ENCODE peak calls at places on chromosomes 7 and 10, in five cellular contexts. D is AG04450, M is upper lobe of right lung, C is transverse colon, E is neuronal stem cell. R is an unnamed sample.

GRCh38 chr7:47730135-47730534 is 148.2 kb upstream of the TNS3 start:
- DNase-seq in C (no peak), D (no peak), E (no peak), M (no peak), R (no peak)

GRCh38 chr10:125823663-125824251 is 411 bp downstream of the BCCIP start:
- DNase-seq in E (no peak), M (no peak), C (no peak), D (no peak), R (no peak)

GRCh38 chr7:133947458-133948044 is 179.6 kb upstream of the LRGUK start:
- DNase-seq in D (no peak), E (no peak), C (no peak), M (no peak), R (no peak)

GRCh38 chr10:128069351-128070051 is 56.7 kb downstream of the MKI67 start:
- DNase-seq in D (peak), C (peak), E (peak), M (peak), R (peak)

GRCh38 chr7:142689439-142690168 is 59.7 kb upstream of the PRSS1 start:
- DNase-seq in D (no peak), M (no peak), C (no peak), E (no peak), R (no peak)

GRCh38 chr10:97196213-97197029 is 10.7 kb upstream of the SLIT1 start:
- DNase-seq in M (peak), E (peak), C (peak), D (peak), R (no peak)

GRCh38 chr7:83096065-83096580 is 66.6 kb downstream of the PCLO start:
- DNase-seq in D (no peak), C (no peak), M (no peak), E (no peak), R (no peak)

GRCh38 chr10:121559321-121559720 is 38.9 kb downstream of the FGFR2 start:
- DNase-seq in C (no peak), D (no peak), E (no peak), M (no peak), R (no peak)

GRCh38 chr7:40300146-40300655 is 165.4 kb downstream of the SUGCT start:
- DNase-seq in E (no peak), D (no peak), C (no peak), M (no peak), R (no peak)

GRCh38 chr7:51227861-51228260 is 88.7 kb downstream of the COBL start:
- DNase-seq in E (no peak), M (no peak), D (no peak), C (no peak), R (peak)

GRCh38 chr10:103933557-103934121 is 15.7 kb upstream of the STN1 start:
- DNase-seq in M (no peak), D (no peak), E (no peak), C (no peak), R (no peak)

GRCh38 chr7:137531671-137532070 is 188.1 kb upstream of the PTN start:
- DNase-seq in M (no peak), E (no peak), D (no peak), C (no peak), R (no peak)

GRCh38 chr10:33098966-33099663 is 141.1 kb upstream of the ITGB1 start:
- DNase-seq in E (no peak), D (no peak), C (no peak), M (no peak), R (no peak)

GRCh38 chr7:142647749-142648148 is 101.5 kb upstream of the PRSS1 start:
- DNase-seq in D (no peak), E (no peak), C (no peak), M (no peak), R (no peak)

GRCh38 chr7:27367179-27367929 is 124.8 kb downstream of the EVX1 start:
- DNase-seq in E (no peak), M (no peak), C (no peak), D (no peak), R (no peak)

GRCh38 chr7:153567426-153567825 is 484.8 kb upstream of the DPP6 start:
- DNase-seq in E (no peak), C (peak), D (no peak), M (no peak), R (no peak)

GRCh38 chr7:105752671-105753275 is 123.6 kb downstream of the ATXN7L1 start:
- DNase-seq in C (no peak), D (no peak), E (no peak), M (no peak), R (no peak)

GRCh38 chr10:125071008-125071407 is 89.4 kb downstream of the CTBP2 start:
- DNase-seq in E (no peak), M (peak), C (no peak), D (no peak), R (no peak)

GRCh38 chr10:28661035-28661434 is 16.3 kb upstream of the BAMBI start:
- DNase-seq in C (no peak), E (no peak), D (peak), M (no peak), R (no peak)

GRCh38 chr7:37039131-37039719 is 314.9 kb upstream of the AOAH start:
- DNase-seq in C (no peak), D (no peak), E (no peak), M (no peak), R (no peak)

GRCh38 chr7:47464266-47464665 is 117.6 kb downstream of the TNS3 start:
- DNase-seq in D (no peak), C (no peak), E (no peak), M (no peak), R (no peak)

GRCh38 chr7:98927125-98927524 is 48.8 kb downstream of the TRRAP start:
- DNase-seq in E (no peak), D (no peak), C (no peak), M (no peak), R (no peak)
- H3K27ac ChIP-seq in E (no peak), D (no peak), C (no peak), M (no peak), R (no peak)

GRCh38 chr10:50324680-50325393 is 73.5 kb upstream of the ASAH2 start:
- DNase-seq in E (no peak), D (no peak), M (no peak), C (no peak), R (no peak)
- H3K27ac ChIP-seq in E (no peak), D (no peak), M (no peak), C (peak), R (peak)

GRCh38 chr7:80335473-80336232 is 176.2 kb downstream of the GNAT3 start:
- DNase-seq in C (peak), M (no peak), E (peak), D (no peak), R (no peak)
- H3K27ac ChIP-seq in C (peak), M (no peak), E (peak), D (no peak), R (no peak)

GRCh38 chr10:31484407-31485135 is 165.6 kb downstream of the ZEB1 start:
- DNase-seq in E (no peak), C (no peak), M (no peak), D (no peak), R (no peak)
- H3K27ac ChIP-seq in E (no peak), C (no peak), M (no peak), D (no peak), R (no peak)

GRCh38 chr7:128838981-128839731 is 8.9 kb downstream of the FLNC start:
- DNase-seq in E (no peak), C (no peak), M (no peak), D (no peak), R (no peak)

GRCh38 chr7:128839751-128840177 is 9.6 kb downstream of the FLNC start:
- DNase-seq in M (peak), C (no peak), E (no peak), D (no peak), R (no peak)

GRCh38 chr7:128841171-128841690 is 11.0 kb downstream of the FLNC start:
- DNase-seq in M (peak), D (no peak), C (peak), E (no peak), R (no peak)

GRCh38 chr7:128841961-128842673 is 11.9 kb downstream of the FLNC start:
- DNase-seq in M (peak), D (no peak), C (peak), E (peak), R (no peak)

DNA sequence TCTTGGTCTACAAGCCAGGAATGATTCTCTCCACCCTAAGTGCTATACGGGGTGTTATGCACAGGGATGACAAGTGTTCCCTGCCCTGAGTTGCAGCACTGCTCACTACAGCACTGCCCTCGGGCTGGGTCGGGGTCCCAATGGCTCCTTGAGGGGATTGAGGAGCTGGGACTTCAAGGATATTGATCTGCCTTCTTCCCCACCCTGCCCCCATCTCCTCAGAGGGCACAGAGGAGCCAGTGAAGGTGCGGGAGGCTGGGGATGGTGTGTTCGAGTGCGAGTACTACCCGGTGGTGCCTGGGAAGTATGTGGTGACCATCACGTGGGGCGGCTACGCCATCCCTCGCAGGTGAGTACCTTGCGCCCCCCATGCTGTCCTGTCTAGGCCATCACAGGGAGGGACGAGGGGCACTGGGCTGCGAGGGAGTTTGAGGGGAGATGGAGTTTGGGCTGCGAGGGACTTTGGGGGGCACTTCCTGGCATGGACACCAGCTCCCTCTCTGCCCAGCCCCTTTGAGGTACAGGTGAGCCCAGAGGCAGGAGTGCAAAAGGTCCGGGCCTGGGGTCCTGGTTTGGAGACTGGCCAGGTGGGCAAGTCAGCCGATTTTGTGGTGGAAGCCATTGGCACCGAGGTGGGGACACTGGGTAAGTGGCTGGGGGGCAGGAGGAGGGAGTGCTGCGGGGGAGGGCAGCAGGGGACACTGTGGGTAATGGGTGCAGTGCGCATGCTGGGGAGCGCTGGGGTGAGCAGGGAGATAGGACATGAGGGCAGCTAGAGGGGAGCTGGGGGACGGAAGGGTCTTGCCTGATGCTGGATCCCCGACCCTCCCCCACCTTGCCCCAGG is 10.3 kb downstream of the FLNC start:
- DNase-seq in E (no peak), C (no peak), M (peak), D (no peak), R (no peak)
- H3K27ac ChIP-seq in E (no peak), C (peak), M (no peak), D (peak), R (peak)

GRCh38 chr10:77524300-77524711 is 113.3 kb downstream of the KCNMA1 start:
- DNase-seq in E (no peak), D (peak), C (no peak), M (no peak), R (no peak)
- H3K27ac ChIP-seq in E (no peak), D (peak), C (peak), M (no peak), R (no peak)

GRCh38 chr10:30455816-30456215 is 21.8 kb downstream of the MAP3K8 start:
- DNase-seq in D (no peak), E (no peak), C (peak), M (no peak), R (no peak)
- H3K27ac ChIP-seq in D (peak), E (no peak), C (peak), M (peak), R (peak)

GRCh38 chr7:19020711-19021110 is 96.7 kb downstream of the TWIST1 start:
- DNase-seq in C (no peak), E (no peak), M (no peak), D (no peak), R (no peak)
- H3K27ac ChIP-seq in C (no peak), E (no peak), M (no peak), D (no peak), R (no peak)